ENCODE peak calls at places on chromosome 21, in six cellular contexts. One of them, this sample, is unnamed. For H3K4me1, the result is how much of the 10 kb centered on the place peaks cover.

GRCh38 chr21:16678479-16678878 is 834.4 kb upstream of the CXADR start:
- DNase-seq in effector memory CD4-positive, alpha-beta T cell: no peak
- DNase-seq in K562: no peak
- DNase-seq in lower lobe of right lung: no peak
- DNase-seq in CD8-positive, alpha-beta memory T cell: no peak
- DNase-seq in psoas muscle: no peak
- DNase-seq in this sample: no peak

GRCh38 chr21:39721885-39722284 is 23.1 kb upstream of the IGSF5 start:
- DNase-seq in effector memory CD4-positive, alpha-beta T cell: no peak
- DNase-seq in K562: no peak
- DNase-seq in lower lobe of right lung: no peak
- DNase-seq in CD8-positive, alpha-beta memory T cell: no peak
- DNase-seq in psoas muscle: no peak
- DNase-seq in this sample: no peak

GRCh38 chr21:38937286-38937790 is 131.6 kb downstream of the ETS2 start:
- DNase-seq in effector memory CD4-positive, alpha-beta T cell: no peak
- DNase-seq in K562: no peak
- DNase-seq in lower lobe of right lung: no peak
- DNase-seq in CD8-positive, alpha-beta memory T cell: no peak
- DNase-seq in psoas muscle: no peak
- DNase-seq in this sample: no peak

GRCh38 chr21:46183910-46184624 is at the start of gene SPATC1L:
- DNase-seq in effector memory CD4-positive, alpha-beta T cell: peak
- DNase-seq in K562: peak
- DNase-seq in lower lobe of right lung: peak
- DNase-seq in CD8-positive, alpha-beta memory T cell: peak
- DNase-seq in psoas muscle: peak
- DNase-seq in this sample: peak

GRCh38 chr21:22791986-22792560 is 1793.9 kb downstream of the NCAM2 start:
- DNase-seq in effector memory CD4-positive, alpha-beta T cell: no peak
- DNase-seq in K562: peak
- DNase-seq in lower lobe of right lung: no peak
- DNase-seq in CD8-positive, alpha-beta memory T cell: no peak
- DNase-seq in psoas muscle: no peak
- DNase-seq in this sample: peak

GRCh38 chr21:16709866-16710550 is 802.8 kb upstream of the CXADR start:
- DNase-seq in effector memory CD4-positive, alpha-beta T cell: no peak
- DNase-seq in K562: no peak
- DNase-seq in lower lobe of right lung: no peak
- DNase-seq in CD8-positive, alpha-beta memory T cell: no peak
- DNase-seq in psoas muscle: no peak
- DNase-seq in this sample: no peak

GRCh38 chr21:37087188-37087587 is 14.1 kb downstream of the TTC3 start:
- DNase-seq in effector memory CD4-positive, alpha-beta T cell: no peak
- DNase-seq in K562: no peak
- DNase-seq in lower lobe of right lung: no peak
- DNase-seq in CD8-positive, alpha-beta memory T cell: no peak
- DNase-seq in psoas muscle: no peak
- DNase-seq in this sample: no peak

GRCh38 chr21:17931080-17931479 is 111.9 kb upstream of the C21orf91 start:
- DNase-seq in effector memory CD4-positive, alpha-beta T cell: no peak
- DNase-seq in K562: no peak
- DNase-seq in lower lobe of right lung: no peak
- DNase-seq in CD8-positive, alpha-beta memory T cell: no peak
- DNase-seq in psoas muscle: no peak
- DNase-seq in this sample: no peak

GRCh38 chr21:29508311-29508710 is 209.6 kb downstream of the BACH1 start:
- DNase-seq in effector memory CD4-positive, alpha-beta T cell: no peak
- DNase-seq in K562: no peak
- DNase-seq in lower lobe of right lung: no peak
- DNase-seq in CD8-positive, alpha-beta memory T cell: no peak
- DNase-seq in psoas muscle: no peak
- DNase-seq in this sample: no peak

GRCh38 chr21:36320421-36321324 is 676 bp downstream of the MORC3 start:
- DNase-seq in effector memory CD4-positive, alpha-beta T cell: no peak
- DNase-seq in K562: no peak
- DNase-seq in lower lobe of right lung: peak
- DNase-seq in CD8-positive, alpha-beta memory T cell: no peak
- DNase-seq in psoas muscle: peak
- DNase-seq in this sample: peak

GRCh38 chr21:26637346-26637745 is 64.3 kb upstream of the CYYR1 start:
- DNase-seq in effector memory CD4-positive, alpha-beta T cell: no peak
- DNase-seq in K562: no peak
- DNase-seq in lower lobe of right lung: no peak
- DNase-seq in CD8-positive, alpha-beta memory T cell: no peak
- DNase-seq in psoas muscle: no peak
- DNase-seq in this sample: no peak

GRCh38 chr21:46052703-46053651 is 44.9 kb upstream of the COL6A2 start:
- DNase-seq in effector memory CD4-positive, alpha-beta T cell: no peak
- DNase-seq in K562: no peak
- DNase-seq in lower lobe of right lung: peak
- DNase-seq in CD8-positive, alpha-beta memory T cell: peak
- DNase-seq in psoas muscle: no peak
- DNase-seq in this sample: no peak

GRCh38 chr21:39575778-39576177 is 37.0 kb upstream of the B3GALT5 start:
- DNase-seq in effector memory CD4-positive, alpha-beta T cell: no peak
- DNase-seq in K562: no peak
- DNase-seq in lower lobe of right lung: no peak
- DNase-seq in CD8-positive, alpha-beta memory T cell: no peak
- DNase-seq in psoas muscle: no peak
- DNase-seq in this sample: peak

GRCh38 chr21:25360593-25360992 is 246.7 kb downstream of the MRPL39 start:
- DNase-seq in effector memory CD4-positive, alpha-beta T cell: no peak
- DNase-seq in K562: no peak
- DNase-seq in lower lobe of right lung: no peak
- DNase-seq in CD8-positive, alpha-beta memory T cell: no peak
- DNase-seq in psoas muscle: no peak
- DNase-seq in this sample: no peak

GRCh38 chr21:28781602-28782274 is 210.9 kb downstream of the LTN1 start:
- DNase-seq in effector memory CD4-positive, alpha-beta T cell: no peak
- DNase-seq in K562: peak
- DNase-seq in lower lobe of right lung: no peak
- DNase-seq in CD8-positive, alpha-beta memory T cell: no peak
- DNase-seq in psoas muscle: no peak
- DNase-seq in this sample: peak

GRCh38 chr21:16624468-16625102 is 888.3 kb upstream of the CXADR start:
- DNase-seq in effector memory CD4-positive, alpha-beta T cell: no peak
- DNase-seq in K562: no peak
- DNase-seq in lower lobe of right lung: no peak
- DNase-seq in CD8-positive, alpha-beta memory T cell: no peak
- DNase-seq in psoas muscle: no peak
- DNase-seq in this sample: no peak

GRCh38 chr21:25369524-25370300 is 237.6 kb downstream of the MRPL39 start:
- DNase-seq in effector memory CD4-positive, alpha-beta T cell: no peak
- DNase-seq in K562: no peak
- DNase-seq in lower lobe of right lung: no peak
- DNase-seq in CD8-positive, alpha-beta memory T cell: no peak
- DNase-seq in psoas muscle: no peak
- DNase-seq in this sample: peak

GRCh38 chr21:26148834-26149354 is 21.7 kb downstream of the APP start:
- DNase-seq in effector memory CD4-positive, alpha-beta T cell: no peak
- DNase-seq in K562: no peak
- DNase-seq in lower lobe of right lung: no peak
- DNase-seq in CD8-positive, alpha-beta memory T cell: no peak
- DNase-seq in psoas muscle: no peak
- DNase-seq in this sample: peak

GRCh38 chr21:39564200-39564599 is 48.5 kb upstream of the B3GALT5 start:
- DNase-seq in effector memory CD4-positive, alpha-beta T cell: no peak
- DNase-seq in K562: no peak
- DNase-seq in lower lobe of right lung: no peak
- DNase-seq in CD8-positive, alpha-beta memory T cell: no peak
- DNase-seq in psoas muscle: no peak
- DNase-seq in this sample: no peak

GRCh38 chr21:35249636-35250035 is 200.5 kb upstream of the RUNX1 start:
- DNase-seq in effector memory CD4-positive, alpha-beta T cell: no peak
- DNase-seq in K562: no peak
- DNase-seq in lower lobe of right lung: no peak
- DNase-seq in CD8-positive, alpha-beta memory T cell: no peak
- DNase-seq in psoas muscle: no peak
- DNase-seq in this sample: peak

GRCh38 chr21:16514316-16514715 is 784.5 kb downstream of the USP25 start:
- DNase-seq in effector memory CD4-positive, alpha-beta T cell: no peak
- DNase-seq in K562: no peak
- DNase-seq in lower lobe of right lung: no peak
- DNase-seq in CD8-positive, alpha-beta memory T cell: no peak
- DNase-seq in psoas muscle: no peak
- DNase-seq in this sample: peak

GRCh38 chr21:39000496-39000895 is 182.8 kb downstream of the PSMG1 start:
- DNase-seq in effector memory CD4-positive, alpha-beta T cell: no peak
- DNase-seq in K562: no peak
- DNase-seq in lower lobe of right lung: no peak
- DNase-seq in CD8-positive, alpha-beta memory T cell: no peak
- DNase-seq in psoas muscle: no peak
- DNase-seq in this sample: no peak

GRCh38 chr21:35367558-35367957 is 318.5 kb upstream of the RUNX1 start:
- DNase-seq in effector memory CD4-positive, alpha-beta T cell: no peak
- DNase-seq in K562: no peak
- DNase-seq in lower lobe of right lung: no peak
- DNase-seq in CD8-positive, alpha-beta memory T cell: no peak
- DNase-seq in psoas muscle: no peak
- DNase-seq in this sample: no peak

GRCh38 chr21:42864286-42864685 is 15.1 kb downstream of the WDR4 start:
- DNase-seq in effector memory CD4-positive, alpha-beta T cell: no peak
- DNase-seq in K562: no peak
- DNase-seq in lower lobe of right lung: no peak
- DNase-seq in CD8-positive, alpha-beta memory T cell: no peak
- DNase-seq in psoas muscle: no peak
- DNase-seq in this sample: no peak
- H3K4me1 ChIP-seq in effector memory CD4-positive, alpha-beta T cell: under half
- H3K4me1 ChIP-seq in K562: under half
- H3K4me1 ChIP-seq in lower lobe of right lung: under half
- H3K4me1 ChIP-seq in CD8-positive, alpha-beta memory T cell: under half
- H3K4me1 ChIP-seq in psoas muscle: under half
- H3K4me1 ChIP-seq in this sample: under half

GRCh38 chr21:33974513-33975468 is 59.2 kb upstream of the ATP5PO start:
- DNase-seq in effector memory CD4-positive, alpha-beta T cell: no peak
- DNase-seq in K562: no peak
- DNase-seq in lower lobe of right lung: no peak
- DNase-seq in CD8-positive, alpha-beta memory T cell: no peak
- DNase-seq in psoas muscle: no peak
- DNase-seq in this sample: no peak

GRCh38 chr21:33972539-33972938 is 56.9 kb upstream of the ATP5PO start:
- DNase-seq in effector memory CD4-positive, alpha-beta T cell: no peak
- DNase-seq in K562: no peak
- DNase-seq in lower lobe of right lung: no peak
- DNase-seq in CD8-positive, alpha-beta memory T cell: no peak
- DNase-seq in psoas muscle: no peak
- DNase-seq in this sample: no peak

GRCh38 chr21:33971492-33972013 is 55.9 kb upstream of the ATP5PO start:
- DNase-seq in effector memory CD4-positive, alpha-beta T cell: no peak
- DNase-seq in K562: no peak
- DNase-seq in lower lobe of right lung: no peak
- DNase-seq in CD8-positive, alpha-beta memory T cell: no peak
- DNase-seq in psoas muscle: no peak
- DNase-seq in this sample: peak

GRCh38 chr21:33975548-33976081 is 60.0 kb upstream of the ATP5PO start:
- DNase-seq in effector memory CD4-positive, alpha-beta T cell: peak
- DNase-seq in K562: no peak
- DNase-seq in lower lobe of right lung: no peak
- DNase-seq in CD8-positive, alpha-beta memory T cell: peak
- DNase-seq in psoas muscle: no peak
- DNase-seq in this sample: peak

DNA sequence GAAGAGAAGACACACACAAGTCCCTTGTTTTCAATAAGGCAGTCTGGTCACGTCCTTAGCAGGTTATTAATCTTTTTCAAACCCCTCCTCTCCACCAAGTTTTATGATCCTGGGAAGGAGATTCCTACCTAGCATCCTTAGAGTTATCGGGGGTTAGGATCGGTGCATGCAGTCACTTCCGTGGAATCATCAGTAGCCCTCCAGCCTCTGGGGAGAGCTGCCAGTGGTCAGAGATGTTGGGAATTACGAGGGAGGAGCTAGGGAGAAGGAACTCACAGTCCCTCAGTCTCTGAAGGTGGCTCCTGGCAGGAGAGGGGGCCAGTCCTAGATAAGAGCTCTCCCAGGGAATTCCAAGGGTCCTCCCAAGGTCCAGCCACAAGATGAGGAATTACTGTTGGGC is 57.7 kb upstream of the ATP5PO start:
- DNase-seq in effector memory CD4-positive, alpha-beta T cell: no peak
- DNase-seq in K562: no peak
- DNase-seq in lower lobe of right lung: no peak
- DNase-seq in CD8-positive, alpha-beta memory T cell: no peak
- DNase-seq in psoas muscle: no peak
- DNase-seq in this sample: no peak
- H3K4me1 ChIP-seq in effector memory CD4-positive, alpha-beta T cell: under half
- H3K4me1 ChIP-seq in K562: half or more
- H3K4me1 ChIP-seq in lower lobe of right lung: under half
- H3K4me1 ChIP-seq in CD8-positive, alpha-beta memory T cell: under half
- H3K4me1 ChIP-seq in psoas muscle: under half
- H3K4me1 ChIP-seq in this sample: under half

GRCh38 chr21:43295016-43295958 is 126.5 kb downstream of the CRYAA start:
- DNase-seq in effector memory CD4-positive, alpha-beta T cell: no peak
- DNase-seq in K562: no peak
- DNase-seq in lower lobe of right lung: peak
- DNase-seq in CD8-positive, alpha-beta memory T cell: no peak
- DNase-seq in psoas muscle: no peak
- DNase-seq in this sample: no peak
- H3K4me1 ChIP-seq in effector memory CD4-positive, alpha-beta T cell: under half
- H3K4me1 ChIP-seq in K562: under half
- H3K4me1 ChIP-seq in lower lobe of right lung: under half
- H3K4me1 ChIP-seq in CD8-positive, alpha-beta memory T cell: under half
- H3K4me1 ChIP-seq in psoas muscle: under half
- H3K4me1 ChIP-seq in this sample: under half

DNA sequence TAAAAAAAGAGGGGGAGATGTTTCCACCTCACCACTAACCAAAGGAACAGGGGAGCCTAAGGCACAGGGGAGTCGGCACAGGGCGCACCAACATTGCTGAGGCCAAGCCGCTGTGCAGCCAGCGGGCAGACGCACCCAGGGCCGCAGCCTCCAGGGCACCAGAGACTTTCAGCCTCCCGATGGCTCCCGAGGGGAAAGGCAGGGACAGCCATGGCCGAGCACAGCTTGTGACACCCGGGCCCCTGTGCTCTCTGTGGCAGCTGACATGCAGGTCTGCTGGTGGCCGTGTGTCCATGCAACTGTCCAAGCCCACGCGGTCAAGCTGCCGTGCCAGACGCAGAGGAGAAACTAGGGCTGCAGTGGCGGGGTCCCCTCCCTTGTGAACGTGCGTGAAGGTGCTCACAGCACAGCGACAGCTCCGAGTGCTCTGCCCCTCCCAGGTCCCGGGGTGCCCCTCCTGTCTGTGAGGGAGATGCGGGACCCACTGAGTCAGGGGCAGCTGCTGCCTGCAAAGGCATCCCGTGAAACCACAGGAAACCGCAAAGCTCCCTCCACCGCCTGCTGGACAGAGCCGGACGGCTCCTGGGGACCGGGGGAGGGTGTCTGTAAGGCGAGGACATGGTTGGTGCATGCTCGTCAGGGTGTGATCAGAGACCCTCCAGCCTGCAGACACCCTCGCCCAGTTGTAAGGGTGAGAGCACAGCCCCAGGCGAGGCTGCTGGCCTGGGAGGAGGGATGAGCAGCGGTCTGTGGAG is 2.5 kb downstream of the KRTAP10-11 start:
- DNase-seq in effector memory CD4-positive, alpha-beta T cell: no peak
- DNase-seq in K562: no peak
- DNase-seq in lower lobe of right lung: no peak
- DNase-seq in CD8-positive, alpha-beta memory T cell: no peak
- DNase-seq in psoas muscle: no peak
- DNase-seq in this sample: no peak
- H3K4me1 ChIP-seq in effector memory CD4-positive, alpha-beta T cell: under half
- H3K4me1 ChIP-seq in K562: under half
- H3K4me1 ChIP-seq in lower lobe of right lung: under half
- H3K4me1 ChIP-seq in CD8-positive, alpha-beta memory T cell: under half
- H3K4me1 ChIP-seq in psoas muscle: under half
- H3K4me1 ChIP-seq in this sample: under half

This sample was measured in foreskin keratinocyte.